ENCODE peak calls at places on chromosomes 5 and 9, in seven cellular contexts. Z, S, C, R, N, X and B are unnamed samples.

GRCh38 chr5:137843676-137844284 is 23.9 kb upstream of the MYOT start:
- DNase-seq in Z (no peak), S (no peak), C (no peak), R (no peak), N (no peak), X (no peak), B (no peak)

GRCh38 chr5:14884062-14884612 is 12.6 kb upstream of the ANKH start:
- DNase-seq in Z (no peak), S (no peak), C (no peak), R (no peak), N (no peak), X (no peak), B (no peak)

GRCh38 chr9:111659706-111660105 is 1.7 kb upstream of the GNG10 start:
- DNase-seq in Z (no peak), S (no peak), C (no peak), R (no peak), N (no peak), X (no peak), B (no peak)

GRCh38 chr9:99259231-99259918 is 37.3 kb downstream of the SEC61B start:
- DNase-seq in Z (no peak), S (no peak), C (peak), R (no peak), N (peak), X (peak), B (peak)

GRCh38 chr9:102507044-102507687 is 488.0 kb upstream of the CYLC2 start:
- DNase-seq in Z (no peak), S (no peak), C (no peak), R (no peak), N (no peak), X (no peak), B (no peak)

GRCh38 chr9:21607576-21607975 is 125.5 kb upstream of the IFNE start:
- DNase-seq in Z (no peak), S (no peak), C (no peak), R (peak), N (no peak), X (no peak), B (no peak)

GRCh38 chr9:134454386-134454978 is 128.2 kb downstream of the RXRA start:
- DNase-seq in Z (no peak), S (no peak), C (no peak), R (peak), N (no peak), X (no peak), B (no peak)

GRCh38 chr5:150661821-150662596 is 958 bp downstream of the MYOZ3 start:
- DNase-seq in Z (no peak), S (no peak), C (no peak), R (no peak), N (no peak), X (no peak), B (no peak)

GRCh38 chr9:70021026-70021571 is 22.5 kb upstream of the MAMDC2 start:
- DNase-seq in Z (peak), S (peak), C (no peak), R (peak), N (no peak), X (peak), B (peak)

GRCh38 chr5:178590141-178590923 is at the start of gene COL23A1:
- DNase-seq in Z (no peak), S (peak), C (peak), R (no peak), N (peak), X (no peak), B (peak)

GRCh38 chr5:136749016-136749415 is 383.7 kb upstream of the TRPC7 start:
- DNase-seq in Z (no peak), S (no peak), C (no peak), R (no peak), N (no peak), X (no peak), B (no peak)

GRCh38 chr5:91384671-91385430 is 1.7 kb upstream of the ARRDC3 start:
- DNase-seq in Z (peak), S (peak), C (no peak), R (peak), N (peak), X (peak), B (peak)

GRCh38 chr5:138353550-138353893 is 1.0 kb downstream of the KDM3B start:
- DNase-seq in Z (no peak), S (no peak), C (no peak), R (no peak), N (no peak), X (no peak), B (no peak)

GRCh38 chr9:13444696-13445095 is 165.2 kb upstream of the MPDZ start:
- DNase-seq in Z (no peak), S (no peak), C (no peak), R (no peak), N (no peak), X (no peak), B (no peak)